ENCODE peak calls at places on chromosomes 6 and 20, in four cellular contexts. S, E, U and W are unnamed samples.

GRCh38 chr6:26536571-26537159 is 1.5 kb upstream of the HMGN4 start:
- DNase-seq in S (no peak), E (no peak), U (peak), W (no peak)

GRCh38 chr6:28212510-28213212 is 12.4 kb upstream of the ZSCAN9 start:
- DNase-seq in U (peak), E (peak), S (no peak), W (peak)

GRCh38 chr6:117491916-117492315 is 9.4 kb downstream of the DCBLD1 start:
- DNase-seq in U (no peak), S (no peak), E (no peak), W (no peak)

GRCh38 chr6:1321715-1322114 is 9.8 kb downstream of the FOXQ1 start:
- DNase-seq in E (no peak), U (no peak), S (no peak), W (no peak)

GRCh38 chr20:50274570-50275430 is 84.2 kb downstream of the CEBPB start:
- DNase-seq in U (no peak), E (no peak), S (no peak), W (peak)

GRCh38 chr6:87881342-87881895 is 166.2 kb upstream of the SPACA1 start:
- DNase-seq in E (no peak), S (no peak), U (no peak), W (no peak)

GRCh38 chr6:19410477-19410876 is 426.7 kb upstream of the ID4 start:
- DNase-seq in E (no peak), S (no peak), U (peak), W (no peak)

GRCh38 chr20:47681977-47682812 is 103.1 kb downstream of the SULF2 start:
- DNase-seq in E (no peak), U (no peak), S (no peak), W (peak)

GRCh38 chr20:44754554-44754953 is 8.9 kb downstream of the KCNK15 start:
- DNase-seq in S (no peak), U (no peak), E (no peak), W (no peak)

GRCh38 chr20:58293453-58293852 is 16.1 kb upstream of the RAB22A start:
- DNase-seq in E (no peak), S (no peak), U (no peak), W (no peak)

GRCh38 chr6:109595998-109596397 is 95.0 kb downstream of the AK9 start:
- DNase-seq in S (no peak), E (no peak), U (peak), W (no peak)

GRCh38 chr6:14875678-14876063 is 370.2 kb upstream of the JARID2 start:
- DNase-seq in U (no peak), S (no peak), E (no peak), W (no peak)

GRCh38 chr6:5590187-5590586 is 328.9 kb downstream of the FARS2 start:
- DNase-seq in E (no peak), S (no peak), U (no peak), W (peak)

GRCh38 chr6:2909718-2910117 is 6.6 kb upstream of the SERPINB9 start:
- DNase-seq in U (no peak), E (no peak), S (no peak), W (peak)

GRCh38 chr6:32933661-32934085 is 7.2 kb downstream of the HLA-DMB start:
- DNase-seq in S (peak), U (peak), E (peak), W (peak)

GRCh38 chr6:83536034-83536646 is 23.8 kb downstream of the PRSS35 start:
- DNase-seq in U (peak), E (peak), S (no peak), W (no peak)

GRCh38 chr20:4166726-4167035 is 151.3 kb upstream of the RNF24 start:
- DNase-seq in S (no peak), U (no peak), E (no peak), W (no peak)

GRCh38 chr6:31308050-31308844 is 36.4 kb upstream of the HLA-C start:
- DNase-seq in S (peak), U (peak), E (peak), W (peak)

GRCh38 chr20:54658525-54658924 is 183.1 kb downstream of the DOK5 start:
- DNase-seq in S (no peak), U (no peak), E (no peak), W (no peak)

GRCh38 chr6:117206951-117207687 is 58.2 kb upstream of the VGLL2 start:
- DNase-seq in U (no peak), E (no peak), S (no peak), W (no peak)

GRCh38 chr6:138099832-138100231 is 7.4 kb downstream of the PERP start:
- DNase-seq in E (no peak), S (peak), U (no peak), W (no peak)

GRCh38 chr6:111894272-111894671 is 21.0 kb upstream of the FYN start:
- DNase-seq in U (no peak), S (no peak), E (no peak), W (no peak)

GRCh38 chr6:109705258-109705657 is 14.2 kb downstream of the FIG4 start:
- DNase-seq in U (peak), E (peak), S (peak), W (peak)

GRCh38 chr6:81718126-81718525 is 34.4 kb downstream of the TENT5A start:
- DNase-seq in E (no peak), S (no peak), U (no peak), W (no peak)

GRCh38 chr20:36274248-36274841 is 31.8 kb upstream of the DLGAP4 start:
- DNase-seq in S (no peak), U (no peak), E (no peak), W (no peak)

GRCh38 chr6:104855507-104855906 is 4.2 kb downstream of the HACE1 start:
- DNase-seq in S (no peak), E (no peak), U (no peak), W (no peak)

GRCh38 chr20:63602321-63602720 is 24.6 kb downstream of the GMEB2 start:
- DNase-seq in E (no peak), S (no peak), U (no peak), W (no peak)

GRCh38 chr6:3088853-3089445 is 20.7 kb downstream of the RIPK1 start:
- DNase-seq in S (no peak), U (no peak), E (no peak), W (no peak)

GRCh38 chr20:23205656-23206055 is 119.5 kb upstream of the CD93 start:
- DNase-seq in S (peak), U (no peak), E (peak), W (no peak)

GRCh38 chr6:166772518-166772917 is 145.5 kb upstream of the RPS6KA2 start:
- DNase-seq in E (no peak), U (no peak), S (no peak), W (no peak)

GRCh38 chr6:166768761-166769160 is 141.7 kb upstream of the RPS6KA2 start:
- DNase-seq in E (no peak), S (no peak), U (no peak), W (no peak)

GRCh38 chr6:166771701-166772100 is 144.7 kb upstream of the RPS6KA2 start:
- DNase-seq in U (no peak), S (no peak), E (no peak), W (no peak)

GRCh38 chr6:166769648-166770047 is 142.6 kb upstream of the RPS6KA2 start:
- DNase-seq in E (no peak), S (no peak), U (no peak), W (no peak)

GRCh38 chr6:166770216-166771116 is 143.4 kb upstream of the RPS6KA2 start:
- DNase-seq in E (no peak), U (no peak), S (no peak), W (no peak)
- H3K27ac ChIP-seq in E (no peak), U (no peak), S (no peak), W (no peak)

DNA sequence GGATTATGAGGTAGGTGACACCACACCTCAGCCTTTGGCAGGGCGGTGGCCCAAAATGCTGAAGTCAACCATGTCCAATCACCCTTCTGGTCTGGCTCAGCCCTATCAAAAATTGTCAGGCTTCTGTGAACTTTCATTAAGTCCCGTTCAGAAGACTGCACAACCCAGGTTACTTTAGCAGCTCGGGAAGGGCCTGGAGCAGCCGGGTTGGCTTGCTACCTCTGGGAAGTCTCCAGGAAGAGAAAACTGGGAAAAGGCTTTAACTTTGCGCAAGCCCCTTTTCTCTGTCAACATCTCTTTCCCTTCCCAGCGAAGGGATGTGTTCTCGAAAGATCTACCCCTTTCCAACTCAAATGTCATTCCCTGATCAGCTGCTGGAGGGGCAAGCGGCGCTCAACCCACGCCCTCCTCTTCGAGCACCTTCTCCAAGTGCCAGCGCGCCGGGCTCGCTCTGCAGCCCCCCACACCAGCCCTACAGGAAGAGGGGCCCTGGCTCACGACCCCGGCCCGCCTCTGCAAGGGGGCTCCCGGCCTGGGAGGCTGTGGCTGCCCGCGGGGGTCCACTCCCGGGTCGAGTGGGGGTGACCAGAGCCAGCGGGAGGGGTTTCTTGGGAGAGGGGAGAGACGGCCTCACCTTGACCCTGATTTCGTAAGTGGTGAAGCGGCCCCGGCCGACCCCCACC is 573 bp downstream of the SNX3 start:
- DNase-seq in S (peak), E (peak), U (peak), W (peak)
- TF ChIP-seq CTCF in S (no peak), E (no peak), U (no peak), W (no peak)

GRCh38 chr20:20207291-20207690 is 155.0 kb downstream of the CFAP61 start:
- DNase-seq in S (no peak), E (no peak), U (no peak), W (no peak)
- H3K27ac ChIP-seq in S (no peak), E (no peak), U (no peak), W (no peak)

DNA sequence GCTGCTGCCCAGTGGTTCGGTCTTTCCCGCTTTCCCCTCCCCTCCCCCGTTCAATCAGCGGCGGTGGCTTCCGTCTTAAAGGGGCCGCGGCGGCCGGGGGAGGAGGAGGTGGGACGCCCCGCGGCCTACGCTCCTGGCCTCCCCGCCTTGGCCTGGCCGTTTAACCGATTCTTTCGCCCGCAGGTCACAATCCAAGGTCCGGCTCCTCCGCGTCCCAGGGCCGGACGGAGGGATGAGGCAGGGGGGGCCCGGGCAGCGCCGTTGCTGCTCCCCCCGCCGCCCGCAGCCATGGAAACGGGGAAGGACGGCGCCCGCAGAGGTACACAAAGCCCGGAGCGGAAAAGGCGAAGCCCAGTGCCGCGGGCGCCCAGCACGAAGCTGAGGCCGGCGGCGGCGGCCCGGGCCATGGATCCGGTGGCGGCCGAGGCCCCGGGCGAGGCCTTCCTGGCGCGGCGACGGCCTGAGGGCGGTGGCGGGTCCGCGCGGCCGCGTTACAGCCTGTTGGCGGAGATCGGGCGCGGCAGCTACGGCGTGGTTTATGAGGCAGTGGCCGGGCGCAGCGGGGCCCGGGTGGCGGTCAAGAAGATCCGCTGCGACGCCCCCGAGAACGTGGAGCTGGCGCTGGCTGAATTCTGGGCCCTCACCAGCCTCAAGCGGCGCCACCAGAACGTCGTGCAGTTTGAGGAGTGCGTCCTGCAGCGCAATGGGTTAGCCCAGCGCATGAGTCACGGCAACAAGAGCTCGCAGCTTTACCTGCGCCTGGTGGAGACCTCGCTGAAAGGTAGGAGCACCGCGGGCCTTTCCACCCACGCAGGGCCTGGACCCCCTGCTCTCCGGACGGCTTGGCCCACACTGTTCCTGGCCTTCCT is 1.2 kb downstream of the STK35 start:
- DNase-seq in S (peak), U (peak), E (peak), W (peak)
- TF ChIP-seq CTCF in S (no peak), U (no peak), E (no peak), W (no peak)

GRCh38 chr20:52102126-52102525 is 89.5 kb downstream of the ZFP64 start:
- DNase-seq in S (no peak), E (no peak), U (no peak), W (no peak)

GRCh38 chr20:52103911-52104545 is 87.6 kb downstream of the ZFP64 start:
- DNase-seq in E (no peak), U (peak), S (no peak), W (peak)

GRCh38 chr20:52104546-52105044 is 87.0 kb downstream of the ZFP64 start:
- DNase-seq in U (no peak), S (no peak), E (no peak), W (no peak)

GRCh38 chr20:52102559-52102958 is 89.0 kb downstream of the ZFP64 start:
- DNase-seq in S (no peak), E (no peak), U (no peak), W (no peak)

GRCh38 chr20:52103469-52103910 is 88.1 kb downstream of the ZFP64 start:
- DNase-seq in U (peak), E (no peak), S (no peak), W (peak)
- H3K27ac ChIP-seq in U (peak), E (no peak), S (no peak), W (no peak)

GRCh38 chr6:127855542-127856159 is 45.2 kb downstream of the THEMIS start:
- DNase-seq in S (no peak), E (peak), U (peak), W (no peak)
- TF ChIP-seq CTCF in S (peak), E (peak), U (peak), W (peak)

DNA sequence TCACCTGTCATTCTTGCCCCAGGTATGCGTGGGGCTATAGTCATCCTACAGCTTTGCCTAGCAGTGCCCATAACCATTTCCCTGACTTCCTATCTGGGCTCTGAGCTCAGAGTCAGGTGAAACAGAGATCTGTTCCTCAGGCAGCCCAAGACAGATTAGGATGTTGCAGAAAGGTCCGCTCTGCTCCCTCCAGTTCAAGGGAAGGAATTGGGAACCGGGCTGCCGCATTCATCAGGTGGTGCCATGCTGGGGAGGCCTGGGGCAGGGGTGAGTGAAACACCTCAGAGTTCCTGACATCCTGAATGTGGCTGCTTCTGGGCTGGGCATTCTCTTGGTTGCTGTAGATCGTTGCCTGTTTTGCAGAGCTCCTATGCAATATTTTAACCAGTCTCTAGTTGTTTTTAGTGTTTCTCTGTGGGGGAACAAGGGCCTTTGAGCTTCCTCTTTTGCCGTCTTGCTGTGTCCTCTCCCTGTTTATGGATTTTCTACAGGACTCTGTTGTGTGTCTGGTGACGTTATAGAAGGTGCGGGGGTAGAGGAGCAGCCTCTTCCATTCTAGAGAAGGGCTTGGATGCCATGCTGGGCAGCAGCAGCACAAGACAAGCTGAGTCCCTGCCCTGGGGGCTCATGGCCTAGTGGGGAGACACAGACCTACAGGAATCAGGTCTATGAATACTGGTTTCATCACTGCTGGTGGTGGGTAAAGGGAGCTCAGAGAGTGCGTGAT is 9.2 kb downstream of the ENTPD6 start:
- DNase-seq in S (no peak), E (peak), U (no peak), W (no peak)
- H3K27ac ChIP-seq in S (peak), E (no peak), U (no peak), W (peak)

GRCh38 chr20:15699431-15700146 is 873.7 kb downstream of the KIF16B start:
- DNase-seq in S (no peak), U (peak), E (no peak), W (no peak)
- TF ChIP-seq CTCF in S (no peak), U (peak), E (no peak), W (no peak)

GRCh38 chr6:169248521-169248971 is 5.1 kb downstream of the THBS2 start:
- DNase-seq in U (no peak), E (no peak), S (no peak), W (no peak)
- H3K27ac ChIP-seq in U (no peak), E (no peak), S (no peak), W (no peak)

GRCh38 chr20:62126141-62126540 is 3.9 kb downstream of the LSM14B start:
- DNase-seq in E (no peak), S (no peak), U (no peak), W (no peak)

GRCh38 chr20:62121776-62122658 is at the start of gene LSM14B:
- DNase-seq in S (peak), U (peak), E (peak), W (peak)

GRCh38 chr20:62122659-62123449 is 579 bp downstream of the LSM14B start:
- DNase-seq in U (peak), S (peak), E (peak), W (peak)

GRCh38 chr20:62120990-62121775 is 1.1 kb upstream of the LSM14B start:
- DNase-seq in S (peak), U (no peak), E (no peak), W (peak)

GRCh38 chr20:62123450-62124118 is 1.3 kb downstream of the LSM14B start:
- DNase-seq in S (no peak), E (no peak), U (no peak), W (no peak)
- TF ChIP-seq CTCF in S (no peak), E (no peak), U (no peak), W (no peak)